ENCODE peak calls at places on chromosomes 11 and 22, in eight cellular contexts. N is amniotic stem cell; O is fibroblast of lung; P is natural killer cell; X is cerebellar nuclear complex; J is hippocampal formation; U is nephron progenitor cell; L is stimulated activated effector memory CD8-positive, alpha-beta T cell treated with anti-CD3 and anti-CD28 coated beads, Interleukin-12 subunit alpha, Interleukin-12 subunit beta, amount 100 ng/mL, for 72 hours. K is an unnamed sample.
A peak's percentile ranks its signal among the peaks of the same experiment; 100 is the strongest.

GRCh38 chr11:63553759-63554158 is 9.4 kb downstream of the PLAAT2 start:
- DNase-seq in O (peak; percentile 46), P (peak; percentile 71), J (no peak), L (peak; percentile 77), X (no peak), U (no peak), N (no peak), K (no peak)

GRCh38 chr22:24289781-24290181 is 19.1 kb downstream of the SPECC1L start:
- DNase-seq in N (no peak), O (peak; percentile 63), U (peak; percentile 15), L (no peak), P (no peak), J (no peak), X (no peak), K (peak; percentile 37)

GRCh38 chr11:36164522-36165250 is 124.5 kb downstream of the COMMD9 start:
- DNase-seq in U (no peak), P (no peak), N (no peak), L (no peak), O (no peak), J (no peak), X (no peak), K (no peak)

GRCh38 chr22:50012201-50013181 is at the start of gene IL17REL:
- DNase-seq in N (peak; percentile 4), P (no peak), X (no peak), J (no peak), L (no peak), O (no peak), U (peak; percentile 44), K (no peak)

GRCh38 chr11:3840870-3841425 is at the start of gene RHOG:
- DNase-seq in N (peak; percentile 65), J (peak; percentile 61), X (no peak), O (peak; percentile 76), U (peak; percentile 82), L (no peak), P (no peak), K (peak; percentile 92)

GRCh38 chr22:44497218-44497903 is 672 bp downstream of the RTL6 start:
- DNase-seq in J (no peak), L (no peak), O (peak; percentile 27), P (no peak), X (no peak), N (no peak), U (no peak), K (no peak)

GRCh38 chr22:26852176-26852575 is 194.8 kb downstream of the MIAT start:
- DNase-seq in O (no peak), L (peak; percentile 32), X (no peak), P (no peak), N (no peak), U (peak; percentile 79), J (no peak), K (peak; percentile 57)

GRCh38 chr22:22057617-22058378 is 75.2 kb upstream of the TOP3B start:
- DNase-seq in L (peak; percentile 30), O (no peak), X (no peak), P (no peak), U (no peak), N (no peak), J (no peak), K (no peak)

GRCh38 chr22:31695423-31695822 is 33.4 kb upstream of the PISD start:
- DNase-seq in O (no peak), U (no peak), X (no peak), J (no peak), N (no peak), P (no peak), L (no peak), K (no peak)

GRCh38 chr22:45006101-45006872 is 3.5 kb downstream of the PHF21B start:
- DNase-seq in P (no peak), J (peak; percentile 43), N (no peak), O (no peak), X (no peak), L (no peak), U (no peak), K (peak; percentile 26)

GRCh38 chr22:37186997-37187522 is 987 bp downstream of the C1QTNF6 start:
- DNase-seq in J (no peak), L (no peak), P (no peak), U (no peak), N (no peak), X (no peak), O (peak; percentile 18), K (no peak)

GRCh38 chr22:46147471-46148267 is 2.7 kb upstream of the PPARA start:
- DNase-seq in L (no peak), N (no peak), P (no peak), U (no peak), X (no peak), O (no peak), J (no peak), K (no peak)

GRCh38 chr11:61874460-61874809 is 16.9 kb downstream of the FADS3 start:
- DNase-seq in O (no peak), P (no peak), U (no peak), X (no peak), J (no peak), L (no peak), N (no peak), K (no peak)

GRCh38 chr11:66126064-66126463 is 56.0 kb downstream of the PACS1 start:
- DNase-seq in J (no peak), L (peak; percentile 59), P (no peak), O (no peak), N (no peak), X (no peak), U (no peak), K (peak; percentile 67)

GRCh38 chr11:28619870-28620540 is 511.8 kb downstream of the METTL15 start:
- DNase-seq in X (no peak), P (no peak), U (no peak), L (no peak), O (peak; percentile 81), N (no peak), J (no peak), K (no peak)

GRCh38 chr11:126419801-126420729 is 64.6 kb downstream of the ST3GAL4 start:
- DNase-seq in X (no peak), L (no peak), P (no peak), J (no peak), O (peak; percentile 66), N (no peak), U (no peak), K (peak; percentile 74)

GRCh38 chr22:39478461-39478860 is 21.6 kb downstream of the MGAT3 start:
- DNase-seq in U (peak; percentile 73), N (no peak), J (no peak), L (no peak), P (no peak), O (no peak), X (no peak), K (no peak)

GRCh38 chr11:67022961-67023956 is at the start of gene SYT12:
- DNase-seq in N (no peak), P (no peak), O (peak; percentile 45), L (no peak), X (no peak), J (no peak), U (peak; percentile 51), K (no peak)

GRCh38 chr11:59815754-59816153 is 5.2 kb upstream of the MRPL16 start:
- DNase-seq in P (no peak), N (no peak), J (no peak), L (no peak), X (no peak), O (no peak), U (no peak), K (no peak)

GRCh38 chr11:65043881-65044501 is 3.0 kb downstream of the SAC3D1 start:
- DNase-seq in O (peak; percentile 23), U (no peak), N (no peak), X (no peak), P (no peak), J (peak; percentile 5), L (no peak), K (no peak)

GRCh38 chr22:37545703-37546435 is 14.4 kb upstream of the CDC42EP1 start:
- DNase-seq in U (peak; percentile 90), N (peak; percentile 86), J (no peak), P (no peak), O (peak; percentile 95), L (no peak), X (no peak), K (no peak)

GRCh38 chr11:413120-414081 is 1.4 kb downstream of the SIGIRR start:
- DNase-seq in J (no peak), N (no peak), P (peak; percentile 15), U (peak; percentile 6), L (no peak), O (no peak), X (no peak), K (peak; percentile 55)

GRCh38 chr22:43631201-43631600 is 180.9 kb downstream of the EFCAB6 start:
- DNase-seq in P (no peak), J (no peak), L (no peak), U (no peak), X (no peak), N (no peak), O (no peak), K (no peak)

GRCh38 chr11:82043316-82043715 is 690.3 kb downstream of the FAM181B start:
- DNase-seq in U (no peak), X (no peak), L (no peak), P (no peak), J (no peak), O (peak; percentile 17), N (no peak), K (no peak)

GRCh38 chr22:19514831-19515565 is 9.2 kb downstream of the CLDN5 start:
- DNase-seq in P (no peak), X (no peak), O (no peak), L (no peak), N (no peak), J (no peak), U (no peak), K (no peak)

GRCh38 chr11:126079640-126080205 is 17.1 kb upstream of the CDON start:
- DNase-seq in L (no peak), O (no peak), P (no peak), J (no peak), U (no peak), X (no peak), N (no peak), K (no peak)

GRCh38 chr11:13384837-13385417 is 78.1 kb downstream of the BTBD10 start:
- DNase-seq in U (peak; percentile 48), P (no peak), L (peak; percentile 58), X (no peak), O (peak; percentile 49), N (peak; percentile 18), J (peak; percentile 19), K (peak; percentile 81)

GRCh38 chr22:23833017-23833795 is 5.6 kb downstream of the DERL3 start:
- DNase-seq in P (no peak), X (no peak), N (no peak), L (no peak), U (no peak), J (no peak), O (no peak), K (no peak)

GRCh38 chr22:25060522-25061071 is 108.1 kb downstream of the KIAA1671 start:
- DNase-seq in L (no peak), O (no peak), N (no peak), X (no peak), U (no peak), J (no peak), P (no peak), K (peak; percentile 48)

GRCh38 chr22:28600546-28601143 is 79.0 kb downstream of the TTC28 start:
- DNase-seq in J (peak; percentile 82), P (no peak), X (no peak), L (no peak), O (peak; percentile 43), N (peak; percentile 22), U (no peak), K (peak; percentile 84)

GRCh38 chr22:48093981-48094380 is 1331.5 kb downstream of the TBC1D22A start:
- DNase-seq in J (no peak), P (no peak), X (no peak), N (no peak), O (no peak), U (no peak), L (no peak), K (no peak)

GRCh38 chr11:20134991-20135736 is 25.1 kb downstream of the DBX1 start:
- DNase-seq in O (no peak), N (no peak), J (no peak), P (no peak), U (no peak), L (no peak), X (no peak), K (no peak)

GRCh38 chr11:36774603-36775002 is 176.6 kb upstream of the RAG2 start:
- DNase-seq in L (no peak), U (no peak), X (no peak), P (no peak), O (peak; percentile 42), N (no peak), J (no peak), K (no peak)

GRCh38 chr22:36826262-36826661 is 9.4 kb upstream of the PVALB start:
- DNase-seq in U (no peak), J (no peak), L (no peak), O (no peak), X (no peak), N (no peak), P (no peak), K (no peak)

K was measured in Karpas-422.